ENCODE peak calls at places on chromosomes 7 and 10, in ten cellular contexts. E is NCI-H2107; M is hypothalamus; J is activated T-cell treated with anti-CD3 and anti-CD28 coated beads, Interleukin-2, amount 50 U/mL, for 4 hours; H is GM10248; C is left cardiac atrium; T is T-cell; Y is Calu3; R is left ventricle myocardium superior; K is posterior cingulate gyrus. F is an unnamed sample.

GRCh38 chr10:110775022-110775379 is 96.7 kb upstream of the PDCD4 start:
- DNase-seq in H (no peak), E (no peak), C (no peak), T (no peak), M (no peak), J (no peak), K (no peak), Y (no peak), R (no peak), F (no peak)

GRCh38 chr10:103843854-103844567 is 11.4 kb downstream of the SH3PXD2A start:
- DNase-seq in E (no peak), K (no peak), T (no peak), C (peak), R (peak), Y (no peak), H (no peak), M (no peak), J (no peak), F (no peak)

GRCh38 chr10:26699631-26700030 is 2.1 kb downstream of the PDSS1 start:
- DNase-seq in R (no peak), J (no peak), Y (no peak), H (no peak), T (no peak), E (no peak), M (no peak), K (no peak), C (no peak), F (no peak)

GRCh38 chr7:2444476-2444875 is 31.7 kb downstream of the GRIFIN start:
- DNase-seq in H (no peak), C (peak), J (no peak), T (no peak), M (peak), Y (no peak), R (peak), E (no peak), K (peak), F (no peak)

GRCh38 chr10:89805599-89806013 is 104.2 kb downstream of the KIF20B start:
- DNase-seq in K (no peak), M (no peak), H (peak), J (no peak), R (no peak), C (no peak), Y (no peak), E (no peak), T (no peak), F (no peak)

GRCh38 chr7:155799514-155799913 is 12.7 kb downstream of the SHH start:
- DNase-seq in M (no peak), T (no peak), J (no peak), R (peak), E (no peak), H (no peak), Y (no peak), C (no peak), K (no peak), F (no peak)

GRCh38 chr7:43211693-43212092 is 99.2 kb downstream of the HECW1 start:
- DNase-seq in R (no peak), H (no peak), C (no peak), T (no peak), J (no peak), M (no peak), Y (no peak), E (no peak), K (no peak), F (no peak)

GRCh38 chr10:100631192-100631591 is 95.4 kb downstream of the HIF1AN start:
- DNase-seq in E (no peak), T (no peak), H (no peak), R (no peak), M (no peak), K (no peak), C (no peak), Y (no peak), J (no peak), F (no peak)

GRCh38 chr7:95545007-95545615 is 51.2 kb downstream of the PDK4 start:
- DNase-seq in M (peak), T (no peak), C (peak), J (no peak), Y (peak), H (no peak), K (no peak), R (no peak), E (no peak), F (peak)

GRCh38 chr10:112735041-112735690 is 214.9 kb upstream of the TCF7L2 start:
- DNase-seq in C (no peak), H (no peak), J (no peak), Y (no peak), E (no peak), R (no peak), T (no peak), K (no peak), M (no peak), F (no peak)

GRCh38 chr7:114428211-114428610 is 13.6 kb downstream of the FOXP2 start:
- DNase-seq in H (no peak), R (no peak), M (no peak), J (no peak), C (no peak), Y (no peak), K (no peak), T (no peak), E (no peak), F (no peak)

F was measured in substantia nigra.